ENCODE peak calls at places on chromosomes 16 and 17, in four cellular contexts. J is K562, E is IMR-90, R is GM12878. P is an unnamed sample.

GRCh38 chr17:8537734-8538133 is 92.8 kb downstream of the MYH10 start:
- DNase-seq in J (no peak), E (no peak), R (no peak), P (no peak)

GRCh38 chr17:74859439-74860228 is at the start of gene GRIN2C:
- DNase-seq in J (no peak), E (no peak), R (no peak), P (no peak)

GRCh38 chr17:15388356-15389046 is 47.1 kb upstream of the TEKT3 start:
- DNase-seq in J (no peak), E (no peak), R (no peak), P (no peak)

GRCh38 chr16:57798953-57799618 is 3.2 kb downstream of the KIFC3 start:
- DNase-seq in J (peak; percentile 31), E (no peak), R (no peak), P (no peak)

GRCh38 chr17:60141111-60142018 is 8.4 kb upstream of the CA4 start:
- DNase-seq in J (no peak), E (peak; percentile 13), R (no peak), P (no peak)

GRCh38 chr17:4365628-4366311 is 705 bp downstream of the UBE2G1 start:
- DNase-seq in J (peak; percentile 43), E (no peak), R (no peak), P (no peak)

GRCh38 chr16:21265104-21265825 is 12.8 kb downstream of the CRYM start:
- DNase-seq in J (no peak), E (no peak), R (no peak), P (no peak)

GRCh38 chr17:27339836-27340550 is 46.1 kb downstream of the WSB1 start:
- DNase-seq in J (peak; percentile 95), E (no peak), R (no peak), P (peak; percentile 88)

GRCh38 chr16:66528294-66528693 is 21.6 kb downstream of the TK2 start:
- DNase-seq in J (no peak), E (no peak), R (no peak), P (no peak)

GRCh38 chr16:30737794-30738648 is 10.2 kb upstream of the PHKG2 start:
- DNase-seq in J (no peak), E (no peak), R (no peak), P (no peak)

GRCh38 chr16:9333515-9333914 is 242.1 kb downstream of the HAPSTR1 start:
- DNase-seq in J (no peak), E (no peak), R (no peak), P (no peak)
- TF ChIP-seq ELK1 in J (no peak), E (no peak), R (no peak), P (no peak)

GRCh38 chr17:17077861-17078732 is 35.8 kb downstream of the MPRIP start:
- DNase-seq in J (no peak), E (no peak), R (no peak), P (no peak)
- H3K27ac ChIP-seq in J (no peak overlapping the region), E (no peak overlapping the region), R (no peak overlapping the region), P (peak overlapping the region; percentile 24)

DNA sequence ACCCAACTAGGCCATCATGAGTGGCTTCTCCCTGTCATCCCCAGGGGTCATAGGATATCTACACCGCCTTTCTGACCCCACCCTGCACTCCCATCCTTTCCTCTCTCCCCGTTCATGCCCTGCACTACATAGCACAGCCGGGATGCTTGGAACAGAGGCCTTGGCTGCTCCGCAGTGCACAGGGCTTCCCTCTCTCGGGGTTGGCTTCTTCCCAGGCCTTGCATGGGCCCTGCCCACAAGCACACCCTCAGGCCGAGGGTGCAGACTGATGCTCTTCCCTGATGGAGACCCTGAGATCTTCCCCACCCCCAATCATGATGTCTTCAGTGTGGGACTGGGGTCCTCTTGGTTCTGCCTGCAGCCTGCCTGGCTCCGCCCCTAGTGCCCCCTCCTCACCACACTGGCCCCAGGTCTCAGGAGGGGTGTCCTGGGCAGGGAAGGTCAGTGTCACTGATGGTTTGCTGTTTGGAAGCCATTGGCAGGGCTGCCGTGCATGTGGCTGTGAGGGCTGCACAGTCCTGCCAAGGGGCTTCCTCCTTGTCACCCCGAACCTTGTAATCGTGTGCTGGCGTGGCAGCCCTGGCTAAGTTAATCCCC is 14.3 kb upstream of the NAGLU start:
- DNase-seq in J (no peak), E (no peak), R (no peak), P (no peak)
- TF ChIP-seq ELK1 in J (no peak), E (no peak), R (no peak), P (no peak)

GRCh38 chr17:57870283-57870635 is 20.4 kb upstream of the MRPS23 start:
- DNase-seq in J (no peak), E (peak; percentile 61), R (no peak), P (no peak)
- H3K27ac ChIP-seq in J (no peak overlapping the region), E (peak overlapping the region; percentile 88), R (no peak overlapping the region), P (peak overlapping the region; percentile 92)

GRCh38 chr17:35030780-35031179 is 32.7 kb downstream of the RFFL start:
- DNase-seq in J (no peak), E (no peak), R (no peak), P (no peak)

GRCh38 chr17:35023538-35023937 is 40.0 kb downstream of the RFFL start:
- DNase-seq in J (no peak), E (no peak), R (no peak), P (no peak)

GRCh38 chr17:35025541-35025940 is 38.0 kb downstream of the RFFL start:
- DNase-seq in J (no peak), E (no peak), R (no peak), P (no peak)

DNA sequence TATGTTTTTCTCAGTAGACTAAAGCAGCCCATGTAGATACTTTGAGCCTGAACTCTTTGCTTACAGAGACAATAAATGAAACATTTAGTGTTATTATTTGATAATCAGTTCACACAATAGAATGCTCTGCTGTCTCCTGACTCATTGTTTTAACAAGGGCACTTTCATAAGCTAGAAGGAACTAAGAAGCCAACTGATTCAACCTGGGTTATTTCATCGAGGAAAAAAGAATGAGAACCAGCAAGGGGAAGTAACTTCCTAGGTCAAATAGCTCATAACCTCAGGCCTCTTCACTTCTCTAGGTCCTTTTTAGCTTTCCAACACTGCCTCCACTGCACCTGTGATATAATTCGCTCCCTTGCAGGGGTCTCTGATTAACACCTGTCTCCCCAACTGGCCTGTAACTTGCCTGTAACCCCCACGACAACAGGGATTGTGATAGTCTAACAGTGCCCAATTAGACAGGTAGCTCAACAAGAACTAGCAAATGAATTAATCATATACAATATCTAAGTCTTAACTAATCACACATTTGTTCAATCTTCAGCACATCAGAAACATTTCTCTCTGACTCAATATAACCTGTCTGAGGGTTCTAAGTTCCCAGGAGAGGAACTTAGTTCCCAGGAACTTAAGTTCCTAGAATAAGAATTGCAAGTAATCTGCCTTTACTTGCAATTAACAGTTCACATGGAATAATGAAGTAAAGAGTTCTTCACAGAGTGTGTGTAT is 34.8 kb downstream of the RFFL start:
- DNase-seq in J (no peak), E (peak; percentile 24), R (no peak), P (no peak)
- TF ChIP-seq ELK1 in J (no peak), E (no peak), R (no peak), P (no peak)

GRCh38 chr16:49659356-49659755 is 196.6 kb downstream of the ZNF423 start:
- DNase-seq in J (no peak), E (no peak), R (no peak), P (no peak)

GRCh38 chr16:49661465-49662187 is 194.3 kb downstream of the ZNF423 start:
- DNase-seq in J (no peak), E (no peak), R (no peak), P (no peak)

GRCh38 chr16:49660647-49661046 is 195.3 kb downstream of the ZNF423 start:
- DNase-seq in J (no peak), E (no peak), R (no peak), P (no peak)

GRCh38 chr16:49664221-49665215 is 191.4 kb downstream of the ZNF423 start:
- DNase-seq in J (no peak), E (no peak), R (no peak), P (no peak)

GRCh38 chr16:49663081-49664057 is 192.5 kb downstream of the ZNF423 start:
- DNase-seq in J (no peak), E (no peak), R (no peak), P (no peak)
- H3K27ac ChIP-seq in J (no peak overlapping the region), E (no peak overlapping the region), R (no peak overlapping the region), P (no peak overlapping the region)

DNA sequence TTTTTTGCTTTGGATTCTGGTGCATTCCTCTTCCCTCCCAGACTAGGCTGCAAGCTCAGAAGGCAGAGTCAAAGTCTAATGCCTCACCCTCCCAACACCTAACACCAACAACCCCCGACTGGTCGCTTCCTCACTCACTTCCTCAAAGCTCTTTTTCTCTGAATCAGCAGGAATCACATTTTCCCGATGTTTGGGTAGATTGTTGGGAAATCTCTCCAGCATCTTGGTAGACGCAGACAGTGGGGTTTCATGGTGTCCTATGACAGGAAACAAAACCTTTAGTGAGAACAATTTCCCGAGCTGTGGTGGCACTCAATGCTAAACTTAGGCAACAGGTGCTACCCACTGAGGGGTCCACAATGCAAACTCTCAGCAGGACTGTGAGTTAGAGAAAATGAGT is 39.9 kb upstream of the ICAM2 start:
- DNase-seq in J (no peak), E (no peak), R (no peak), P (no peak)
- TF ChIP-seq ELK1 in J (no peak), E (no peak), R (no peak), P (no peak)

GRCh38 chr17:76004750-76005262 is 4.2 kb downstream of the CDK3 start:
- DNase-seq in J (no peak), E (peak; percentile 58), R (no peak), P (no peak)
- H3K27ac ChIP-seq in J (no peak overlapping the region), E (peak overlapping the region; percentile 6), R (no peak overlapping the region), P (no peak overlapping the region)